ENCODE peak calls at places on chromosomes 2 and 18, in ten cellular contexts. V, K, D, I, A, P, X, Y, B and T are unnamed samples.

GRCh38 chr2:69830045-69830905 is 815 bp downstream of the GMCL1 start:
- DNase-seq in I (peak), A (no peak), V (peak), P (peak), X (no peak), K (peak), B (peak), Y (peak), D (peak), T (no peak)

GRCh38 chr2:220556658-220557057 is 929.2 kb downstream of the SLC4A3 start:
- DNase-seq in A (peak), I (no peak), B (peak), X (no peak), K (no peak), D (no peak), V (no peak), Y (no peak), P (no peak), T (peak)

GRCh38 chr2:37453024-37453423 is 108.6 kb downstream of the QPCT start:
- DNase-seq in P (no peak), B (no peak), V (no peak), A (no peak), I (no peak), D (no peak), K (no peak), X (no peak), Y (no peak), T (no peak)

GRCh38 chr2:30686669-30687068 is 120.6 kb downstream of the CAPN13 start:
- DNase-seq in Y (no peak), D (no peak), V (no peak), I (no peak), X (no peak), K (no peak), P (no peak), B (no peak), A (no peak), T (no peak)

GRCh38 chr2:170770008-170770303 is 222 bp upstream of the ERICH2 start:
- DNase-seq in V (no peak), P (no peak), B (no peak), Y (no peak), I (no peak), X (no peak), A (no peak), K (no peak), D (no peak), T (no peak)

GRCh38 chr2:3557588-3558204 is 437 bp downstream of the RNASEH1 start:
- DNase-seq in V (no peak), K (no peak), B (no peak), X (no peak), Y (peak), I (no peak), A (no peak), P (no peak), D (no peak), T (no peak)

GRCh38 chr2:10332402-10333246 is 29.9 kb downstream of the HPCAL1 start:
- DNase-seq in Y (no peak), V (no peak), P (no peak), B (no peak), K (no peak), X (no peak), A (no peak), D (no peak), I (no peak), T (no peak)

GRCh38 chr18:78115896-78116561 is 863.6 kb upstream of the SALL3 start:
- DNase-seq in Y (no peak), P (no peak), B (no peak), I (no peak), A (no peak), K (no peak), X (no peak), V (no peak), D (no peak), T (no peak)

GRCh38 chr18:79962835-79963657 is 1.4 kb upstream of the HSBP1L1 start:
- DNase-seq in D (peak), X (no peak), I (no peak), A (no peak), K (no peak), B (no peak), P (no peak), Y (no peak), V (peak), T (no peak)

GRCh38 chr2:98607741-98608117 is 583 bp downstream of the COA5 start:
- DNase-seq in D (no peak), A (no peak), V (no peak), K (no peak), P (no peak), X (peak), I (no peak), Y (no peak), B (no peak), T (peak)

GRCh38 chr18:45449761-45450227 is 165.5 kb upstream of the SLC14A2 start:
- DNase-seq in D (no peak), I (peak), P (no peak), Y (no peak), V (no peak), K (peak), B (no peak), A (peak), X (peak), T (no peak)

GRCh38 chr2:227479865-227480475 is 8.0 kb downstream of the AGFG1 start:
- DNase-seq in P (no peak), V (no peak), A (no peak), B (no peak), Y (peak), K (no peak), I (no peak), X (no peak), D (no peak), T (no peak)

GRCh38 chr2:44934962-44935853 is 6.3 kb upstream of the SIX3 start:
- DNase-seq in A (no peak), P (no peak), B (no peak), D (no peak), I (peak), X (peak), V (no peak), K (no peak), Y (no peak), T (no peak)

GRCh38 chr2:43737097-43737854 is 36.6 kb upstream of the DYNC2LI1 start:
- DNase-seq in B (peak), Y (no peak), D (no peak), I (no peak), A (peak), V (no peak), P (no peak), K (no peak), X (no peak), T (peak)

GRCh38 chr2:20217041-20217970 is 7.6 kb downstream of the SDC1 start:
- DNase-seq in P (no peak), X (no peak), B (peak), A (no peak), K (peak), D (no peak), Y (no peak), I (no peak), V (no peak), T (no peak)

GRCh38 chr18:67805261-67805660 is 288.7 kb upstream of the DSEL start:
- DNase-seq in A (no peak), Y (no peak), I (no peak), V (no peak), K (no peak), D (no peak), X (no peak), B (no peak), P (no peak), T (no peak)

GRCh38 chr2:195795879-195796278 is 138.9 kb downstream of the SLC39A10 start:
- DNase-seq in V (no peak), Y (no peak), B (no peak), D (no peak), I (no peak), X (no peak), A (no peak), P (no peak), K (no peak), T (no peak)

GRCh38 chr18:9696112-9696511 is 12.0 kb upstream of the RAB31 start:
- DNase-seq in X (no peak), P (no peak), B (no peak), Y (no peak), V (no peak), A (no peak), K (no peak), I (no peak), D (no peak), T (no peak)

GRCh38 chr2:119730598-119731278 is 29.0 kb upstream of the PTPN4 start:
- DNase-seq in D (no peak), V (no peak), X (no peak), B (no peak), Y (no peak), P (no peak), I (no peak), K (no peak), A (no peak), T (no peak)

GRCh38 chr2:232116839-232117238 is 155.3 kb downstream of the DIS3L2 start:
- DNase-seq in P (no peak), V (no peak), Y (no peak), X (no peak), D (no peak), B (no peak), K (no peak), A (no peak), I (no peak), T (no peak)

GRCh38 chr2:232876071-232876977 is 6.3 kb downstream of the SNORC start:
- DNase-seq in K (no peak), V (no peak), X (peak), B (no peak), D (peak), I (peak), P (no peak), A (no peak), Y (peak), T (no peak)

GRCh38 chr2:237321746-237322145 is 92.2 kb downstream of the COL6A3 start:
- DNase-seq in Y (no peak), A (no peak), B (no peak), K (no peak), X (no peak), I (peak), P (no peak), D (no peak), V (no peak), T (no peak)

GRCh38 chr2:96537066-96537733 is 648 bp downstream of the ARID5A start:
- DNase-seq in A (no peak), K (peak), P (peak), X (no peak), V (peak), I (peak), D (peak), B (peak), Y (no peak), T (no peak)

GRCh38 chr18:48847807-48848486 is 102.8 kb downstream of the SMAD7 start:
- DNase-seq in D (no peak), V (no peak), A (no peak), I (peak), Y (no peak), K (no peak), B (no peak), X (no peak), P (no peak), T (no peak)

GRCh38 chr18:824179-824578 is 12.1 kb upstream of the YES1 start:
- DNase-seq in A (no peak), X (no peak), V (no peak), B (no peak), D (no peak), K (no peak), I (no peak), Y (no peak), P (no peak), T (no peak)

GRCh38 chr18:26190506-26190905 is 35.7 kb upstream of the TAF4B start:
- DNase-seq in A (no peak), X (no peak), I (no peak), K (no peak), B (no peak), D (no peak), P (peak), V (no peak), Y (no peak), T (no peak)

GRCh38 chr2:217095511-217096205 is 235.8 kb upstream of the TNP1 start:
- DNase-seq in B (no peak), A (no peak), P (no peak), Y (no peak), K (no peak), D (no peak), V (no peak), X (no peak), I (no peak), T (no peak)

GRCh38 chr2:204453730-204454167 is 91.5 kb upstream of the PARD3B start:
- DNase-seq in A (no peak), X (no peak), Y (peak), K (peak), V (no peak), D (no peak), B (no peak), I (no peak), P (no peak), T (no peak)

GRCh38 chr2:217206326-217206725 is 346.5 kb upstream of the TNP1 start:
- DNase-seq in Y (no peak), B (no peak), V (no peak), D (no peak), I (no peak), X (no peak), P (no peak), K (no peak), A (no peak), T (no peak)

GRCh38 chr2:86788881-86789686 is 1.6 kb downstream of the CD8A start:
- DNase-seq in A (no peak), B (no peak), Y (no peak), K (peak), V (no peak), I (no peak), X (no peak), P (no peak), D (peak), T (no peak)

GRCh38 chr18:46767217-46767616 is 10.4 kb upstream of the ST8SIA5 start:
- DNase-seq in D (no peak), B (no peak), X (no peak), V (no peak), P (no peak), I (no peak), Y (no peak), A (no peak), K (no peak), T (no peak)

GRCh38 chr2:34806891-34807290 is 1207.8 kb upstream of the FAM98A start:
- DNase-seq in P (no peak), I (no peak), X (no peak), A (no peak), D (no peak), V (no peak), B (no peak), Y (no peak), K (no peak), T (no peak)

GRCh38 chr18:9810216-9810804 is 75.5 kb upstream of the TXNDC2 start:
- DNase-seq in B (no peak), Y (no peak), V (no peak), I (no peak), A (no peak), D (no peak), P (no peak), K (no peak), X (no peak), T (no peak)